ENCODE peak calls at places on chromosomes 4 and X, in four cellular contexts. K, W, N and H are unnamed samples.

GRCh38 chrX:103376979-103377324 is 614 bp downstream of the BEX3 start:
- DNase-seq in W (no peak), N (no peak), K (no peak), H (peak; percentile 67)

GRCh38 chrX:46376246-46376885 is 168.9 kb downstream of the ZNF674 start:
- DNase-seq in N (no peak), W (peak; percentile 3), K (peak; percentile 57), H (no peak)

GRCh38 chr4:87007345-87008181 is 72.8 kb downstream of the AFF1 start:
- DNase-seq in K (no peak), N (no peak), W (peak; percentile 68), H (peak; percentile 61)

GRCh38 chr4:76738081-76738931 is 159.6 kb downstream of the SOWAHB start:
- DNase-seq in K (no peak), W (no peak), N (peak; percentile 30), H (no peak)

GRCh38 chrX:103688949-103689348 is 2.5 kb upstream of the MORF4L2 start:
- DNase-seq in W (no peak), K (peak; percentile 21), N (no peak), H (peak; percentile 27)

GRCh38 chr4:76212851-76213414 is 691 bp downstream of the SCARB2 start:
- DNase-seq in W (no peak), K (no peak), N (no peak), H (peak; percentile 46)

GRCh38 chr4:2576290-2576689 is 39.8 kb downstream of the FAM193A start:
- DNase-seq in W (no peak), K (no peak), N (no peak), H (no peak)

GRCh38 chr4:55255171-55255570 is 90.9 kb upstream of the SRD5A3 start:
- DNase-seq in K (no peak), W (no peak), N (no peak), H (no peak)

GRCh38 chrX:101359966-101360365 is 11.4 kb upstream of the TIMM8A start:
- DNase-seq in N (no peak), W (no peak), K (no peak), H (no peak)

GRCh38 chr4:159046683-159047082 is 56.2 kb upstream of the RAPGEF2 start:
- DNase-seq in W (peak; percentile 30), N (no peak), K (peak; percentile 87), H (no peak)

GRCh38 chr4:2765832-2766526 is 9.8 kb upstream of the TNIP2 start:
- DNase-seq in W (no peak), K (no peak), N (no peak), H (peak; percentile 7)

GRCh38 chr4:174467107-174467506 is 55.2 kb downstream of the HPGD start:
- DNase-seq in K (no peak), W (no peak), N (no peak), H (no peak)

GRCh38 chrX:46757052-46757451 is 1.9 kb downstream of the SLC9A7 start:
- DNase-seq in W (no peak), N (no peak), K (no peak), H (no peak)

GRCh38 chrX:43141885-43142284 is 363.9 kb upstream of the PPP1R2C start:
- DNase-seq in N (no peak), K (no peak), W (no peak), H (no peak)

GRCh38 chr4:130416228-130416627 is 1320.3 kb downstream of the C4orf33 start:
- DNase-seq in N (no peak), W (no peak), K (no peak), H (no peak)

GRCh38 chr4:84855774-84856173 is 110.7 kb downstream of the WDFY3 start:
- DNase-seq in N (no peak), W (no peak), K (peak; percentile 18), H (no peak)

DNA sequence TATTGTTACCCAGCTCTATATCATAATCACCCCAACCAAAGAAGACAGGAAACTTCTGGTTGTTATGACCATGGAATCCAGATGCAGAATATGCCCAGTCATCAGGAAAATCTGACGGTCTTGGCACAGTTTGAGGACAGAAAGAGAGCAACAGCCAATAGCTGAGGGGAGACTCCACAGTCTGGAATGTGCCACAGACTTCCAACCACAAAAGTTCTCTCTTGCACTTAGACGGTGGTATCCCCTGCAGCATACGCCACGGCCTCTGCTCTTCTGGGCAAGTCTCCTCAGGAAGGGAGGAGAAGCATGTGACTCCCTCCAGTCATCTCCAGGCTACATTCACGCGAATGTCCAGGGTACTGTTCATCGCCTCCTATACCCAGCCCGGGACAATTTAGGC is 18.4 kb downstream of the ZNF827 start:
- DNase-seq in N (no peak), W (no peak), K (no peak), H (no peak)
- TF ChIP-seq MAX in N (no peak), W (no peak), K (no peak), H (no peak)

GRCh38 chr4:186932631-186933150 is 209.0 kb upstream of the FAT1 start:
- DNase-seq in W (no peak), N (no peak), K (peak; percentile 29), H (no peak)
- TF ChIP-seq MXI1 in W (no peak), N (no peak), K (no peak), H (no peak)

GRCh38 chr4:622996-623913 is 2.1 kb upstream of the PDE6B start:
- DNase-seq in N (no peak), W (no peak), K (no peak), H (no peak)

GRCh38 chr4:620851-621261 is 4.5 kb upstream of the PDE6B start:
- DNase-seq in K (no peak), N (no peak), W (no peak), H (no peak)

GRCh38 chr4:620201-620600 is 5.2 kb upstream of the PDE6B start:
- DNase-seq in K (no peak), N (no peak), W (no peak), H (no peak)

GRCh38 chr4:622071-622995 is 3.0 kb upstream of the PDE6B start:
- DNase-seq in W (no peak), N (no peak), K (no peak), H (no peak)

GRCh38 chr4:621296-622070 is 3.9 kb upstream of the PDE6B start:
- DNase-seq in K (no peak), N (no peak), W (no peak), H (no peak)
- TF ChIP-seq MAX in K (no peak), N (no peak), W (no peak), H (no peak)

GRCh38 chr4:106694232-106694631 is 325.7 kb upstream of the GIMD1 start:
- DNase-seq in N (no peak), W (no peak), K (no peak), H (no peak)
- TF ChIP-seq MXI1 in N (no peak), W (no peak), K (no peak), H (no peak)

GRCh38 chr4:16278178-16278577 is 51.9 kb upstream of the TAPT1 start:
- DNase-seq in K (no peak), W (no peak), N (no peak), H (no peak)
- TF ChIP-seq MAX in K (no peak), W (no peak), N (no peak), H (no peak)

GRCh38 chr4:107122736-107123135 is 86.6 kb upstream of the DKK2 start:
- DNase-seq in N (no peak), W (no peak), K (no peak), H (no peak)

GRCh38 chr4:107131295-107131694 is 95.2 kb upstream of the DKK2 start:
- DNase-seq in N (no peak), K (no peak), W (no peak), H (no peak)

GRCh38 chr4:107130157-107130556 is 94.0 kb upstream of the DKK2 start:
- DNase-seq in K (no peak), W (no peak), N (no peak), H (no peak)

GRCh38 chr4:107120661-107121060 is 84.5 kb upstream of the DKK2 start:
- DNase-seq in N (no peak), W (no peak), K (no peak), H (no peak)

DNA sequence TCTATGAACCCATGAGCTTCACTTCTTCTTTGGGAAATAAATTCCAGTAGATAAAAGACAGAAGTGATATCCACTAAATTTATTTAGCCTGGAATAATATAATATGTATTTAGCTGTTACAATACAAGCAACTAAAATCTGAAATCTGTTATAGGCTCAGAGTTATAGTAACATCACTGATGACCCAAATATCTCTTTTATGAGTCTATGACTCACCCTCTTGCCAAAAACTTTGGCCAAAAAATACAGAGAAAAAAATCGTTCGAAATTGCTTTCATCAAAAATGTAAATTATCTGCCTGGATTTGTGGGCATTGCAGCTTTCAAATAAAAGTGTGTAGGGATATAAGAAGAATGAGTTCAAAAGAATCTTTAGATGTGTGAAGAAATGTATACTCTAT is 89.4 kb upstream of the DKK2 start:
- DNase-seq in W (no peak), K (no peak), N (no peak), H (no peak)
- TF ChIP-seq MXI1 in W (no peak), K (no peak), N (no peak), H (no peak)

GRCh38 chr4:37562592-37562991 is 123.6 kb downstream of the RELL1 start:
- DNase-seq in W (no peak), N (no peak), K (no peak), H (no peak)
- TF ChIP-seq MAX in W (no peak), N (no peak), K (no peak), H (no peak)